ENCODE peak calls at places on chromosomes 16 and 17, in six cellular contexts. K is HuH-7.5, E is mucosa of gallbladder, V is EH, D is germinal center, P is T-helper 1 cell. R is an unnamed sample.

GRCh38 chr17:82215095-82215971 is 2.7 kb upstream of the CCDC57 start:
- DNase-seq in K (no peak), E (no peak), V (peak), D (no peak), P (no peak), R (no peak)

GRCh38 chr16:588639-588888 is 1.3 kb upstream of the RAB40C start:
- DNase-seq in K (no peak), E (no peak), V (peak), D (no peak), P (peak), R (peak)

GRCh38 chr17:17305282-17305801 is 2.2 kb downstream of the NT5M start:
- DNase-seq in K (no peak), E (no peak), V (peak), D (peak), P (peak), R (no peak)

GRCh38 chr17:76502326-76503211 is 1.3 kb upstream of the RHBDF2 start:
- DNase-seq in K (no peak), E (no peak), V (no peak), D (no peak), P (no peak), R (no peak)

GRCh38 chr16:28317040-28317880 is 24.9 kb downstream of the SBK1 start:
- DNase-seq in K (peak), E (peak), V (peak), D (peak), P (peak), R (no peak)

GRCh38 chr16:50065624-50066481 is at the start of gene HEATR3:
- DNase-seq in K (peak), E (peak), V (peak), D (peak), P (peak), R (peak)

GRCh38 chr16:11613381-11614303 is 26.9 kb upstream of the LITAF start:
- DNase-seq in K (no peak), E (peak), V (no peak), D (no peak), P (no peak), R (no peak)

GRCh38 chr17:31431098-31431794 is 39.8 kb downstream of the RAB11FIP4 start:
- DNase-seq in K (no peak), E (no peak), V (no peak), D (no peak), P (no peak), R (no peak)

GRCh38 chr17:7704601-7705268 is at the start of gene EFNB3:
- DNase-seq in K (no peak), E (no peak), V (peak), D (no peak), P (no peak), R (peak)

GRCh38 chr17:63984206-63984605 is 11.5 kb upstream of the SCN4A start:
- DNase-seq in K (no peak), E (no peak), V (peak), D (no peak), P (no peak), R (no peak)

GRCh38 chr17:35164716-35165115 is 17.1 kb downstream of the UNC45B start:
- DNase-seq in K (no peak), E (no peak), V (no peak), D (no peak), P (no peak), R (no peak)

GRCh38 chr16:84829168-84829965 is 9.6 kb downstream of the CRISPLD2 start:
- DNase-seq in K (no peak), E (peak), V (peak), D (no peak), P (no peak), R (no peak)

GRCh38 chr17:47996201-47996600 is 25.3 kb downstream of the CDK5RAP3 start:
- DNase-seq in K (no peak), E (no peak), V (no peak), D (no peak), P (no peak), R (no peak)

GRCh38 chr16:86567701-86568571 is 1.3 kb downstream of the FOXC2 start:
- DNase-seq in K (no peak), E (no peak), V (peak), D (no peak), P (no peak), R (no peak)

GRCh38 chr17:6496116-6496481 is 51.8 kb downstream of the PIMREG start:
- DNase-seq in K (no peak), E (no peak), V (no peak), D (no peak), P (no peak), R (no peak)

GRCh38 chr17:18044609-18045008 is 5.4 kb downstream of the GID4 start:
- DNase-seq in K (no peak), E (no peak), V (no peak), D (no peak), P (no peak), R (no peak)

GRCh38 chr16:82530883-82531282 is 95.9 kb upstream of the CDH13 start:
- DNase-seq in K (no peak), E (no peak), V (no peak), D (no peak), P (no peak), R (no peak)

GRCh38 chr16:84380405-84380804 is 12.1 kb downstream of the ATP2C2 start:
- DNase-seq in K (no peak), E (no peak), V (no peak), D (no peak), P (no peak), R (no peak)

GRCh38 chr16:57571098-57571497 is 28.7 kb downstream of the ADGRG5 start:
- DNase-seq in K (no peak), E (no peak), V (no peak), D (no peak), P (no peak), R (no peak)

GRCh38 chr16:51822471-51822870 is 671.4 kb upstream of the SALL1 start:
- DNase-seq in K (no peak), E (no peak), V (no peak), D (no peak), P (no peak), R (no peak)

GRCh38 chr16:21150375-21151001 is at the start of gene DNAH3:
- DNase-seq in K (no peak), E (no peak), V (peak), D (no peak), P (no peak), R (peak)

GRCh38 chr16:47519037-47519436 is 57.9 kb downstream of the PHKB start:
- DNase-seq in K (no peak), E (no peak), V (peak), D (no peak), P (no peak), R (no peak)

GRCh38 chr17:13727441-13728171 is 125.9 kb upstream of the HS3ST3A1 start:
- DNase-seq in K (no peak), E (no peak), V (peak), D (no peak), P (no peak), R (no peak)

GRCh38 chr16:11797957-11798299 is 870 bp upstream of the ZC3H7A start:
- DNase-seq in K (no peak), E (no peak), V (peak), D (no peak), P (no peak), R (no peak)

GRCh38 chr16:3740934-3741333 is 23.6 kb upstream of the TRAP1 start:
- DNase-seq in K (no peak), E (no peak), V (no peak), D (no peak), P (no peak), R (no peak)

GRCh38 chr16:1039762-1040161 is 32.8 kb upstream of the SSTR5 start:
- DNase-seq in K (no peak), E (no peak), V (no peak), D (no peak), P (no peak), R (no peak)

GRCh38 chr16:26951950-26952349 is 114.8 kb upstream of the C16orf82 start:
- DNase-seq in K (no peak), E (no peak), V (peak), D (no peak), P (no peak), R (no peak)

GRCh38 chr17:7945651-7946050 is 13.6 kb downstream of the CNTROB start:
- DNase-seq in K (no peak), E (no peak), V (no peak), D (no peak), P (no peak), R (no peak)

GRCh38 chr17:9488556-9488955 is 87.1 kb downstream of the STX8 start:
- DNase-seq in K (no peak), E (no peak), V (no peak), D (no peak), P (no peak), R (no peak)

GRCh38 chr16:81737885-81738536 is 41.1 kb upstream of the PLCG2 start:
- DNase-seq in K (peak), E (peak), V (peak), D (peak), P (peak), R (peak)

R was measured in COR-L47.